ENCODE peak calls at places on chromosomes 6 and 20, in eight cellular contexts. U, A, Y, D, Z, K, O and C are unnamed samples.

GRCh38 chr20:52168116-52168515 is 23.5 kb downstream of the ZFP64 start:
- DNase-seq in U (no peak), A (no peak), Y (no peak), D (no peak), Z (no peak), K (no peak), O (no peak), C (no peak)

GRCh38 chr6:92681401-92681800 is 738.0 kb downstream of the EPHA7 start:
- DNase-seq in U (no peak), A (no peak), Y (no peak), D (no peak), Z (no peak), K (no peak), O (no peak), C (no peak)

GRCh38 chr20:46520976-46521579 is 7.7 kb upstream of the ZNF334 start:
- DNase-seq in U (peak; percentile 38), A (no peak), Y (peak; percentile 44), D (peak; percentile 32), Z (peak; percentile 38), K (no peak), O (no peak), C (peak; percentile 18)

GRCh38 chr6:14881399-14881798 is 364.5 kb upstream of the JARID2 start:
- DNase-seq in U (no peak), A (no peak), Y (no peak), D (no peak), Z (no peak), K (no peak), O (no peak), C (no peak)

GRCh38 chr20:57656252-57656820 is 36.1 kb upstream of the ZBP1 start:
- DNase-seq in U (peak; percentile 24), A (peak; percentile 4), Y (no peak), D (no peak), Z (no peak), K (peak; percentile 61), O (peak; percentile 80), C (no peak)

GRCh38 chr6:27836783-27837635 is 75.2 kb downstream of the OR2B2 start:
- DNase-seq in U (peak; percentile 70), A (peak; percentile 74), Y (peak; percentile 76), D (no peak), Z (peak; percentile 89), K (peak; percentile 77), O (no peak), C (peak; percentile 57)

GRCh38 chr6:12485226-12485764 is 195.1 kb downstream of the EDN1 start:
- DNase-seq in U (no peak), A (no peak), Y (no peak), D (no peak), Z (peak; percentile 84), K (no peak), O (no peak), C (no peak)

GRCh38 chr20:43565758-43566104 is 6.9 kb downstream of the SGK2 start:
- DNase-seq in U (no peak), A (no peak), Y (no peak), D (no peak), Z (no peak), K (no peak), O (no peak), C (no peak)

GRCh38 chr6:144008501-144009245 is 614 bp upstream of the PLAGL1 start:
- DNase-seq in U (peak; percentile 32), A (no peak), Y (no peak), D (no peak), Z (peak; percentile 9), K (no peak), O (no peak), C (no peak)

DNA sequence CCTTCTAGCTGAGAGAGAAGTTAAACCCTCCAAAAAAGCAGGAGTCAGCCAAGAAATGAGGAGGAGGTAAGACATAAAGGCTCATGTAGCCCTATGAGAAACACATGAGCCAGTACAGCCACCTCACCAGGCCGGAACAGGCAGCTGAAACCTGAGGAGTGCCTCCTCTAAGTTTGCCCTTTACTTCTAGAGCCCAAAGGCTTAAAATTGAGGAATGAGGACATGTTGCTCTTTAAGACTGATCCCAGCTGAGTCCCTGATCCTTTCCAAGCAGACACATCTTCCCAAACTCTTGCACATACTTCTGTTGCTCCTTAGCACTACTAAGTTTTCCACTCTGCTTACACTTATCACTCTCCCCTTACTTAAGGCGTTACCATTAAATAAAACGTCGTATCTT is 123.9 kb downstream of the OGFRL1 start:
- DNase-seq in U (no peak), A (no peak), Y (no peak), D (no peak), Z (no peak), K (no peak), O (no peak), C (no peak)
- H3K27ac ChIP-seq in U (peak overlapping the region; percentile 59), A (peak overlapping the region; percentile 40), Y (no peak overlapping the region), D (no peak overlapping the region), Z (no peak overlapping the region), K (peak overlapping the region; percentile 42), O (no peak overlapping the region), C (peak overlapping the region; percentile 92)

DNA sequence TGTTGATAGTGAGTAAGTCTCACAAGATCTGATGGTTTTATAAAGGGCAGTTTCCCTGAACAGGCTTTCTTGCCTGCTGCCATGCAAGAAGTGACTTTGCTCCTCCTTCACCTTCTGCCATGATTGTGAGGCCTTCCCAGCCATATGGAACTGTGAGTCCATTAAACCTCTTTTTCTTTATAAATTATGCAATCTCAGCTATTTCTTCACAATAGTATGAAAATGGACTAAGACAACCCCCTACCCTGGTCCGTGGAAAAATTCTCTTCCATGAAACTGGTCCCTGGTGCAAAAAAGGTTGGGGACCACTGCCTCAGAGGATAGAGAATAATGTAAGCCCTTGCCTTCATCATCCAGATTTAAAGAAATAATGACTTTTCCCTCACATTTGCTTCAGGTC is 861.3 kb downstream of the QKI start:
- DNase-seq in U (no peak), A (no peak), Y (no peak), D (no peak), Z (no peak), K (no peak), O (no peak), C (no peak)
- H3K27ac ChIP-seq in U (no peak overlapping the region), A (no peak overlapping the region), Y (no peak overlapping the region), D (no peak overlapping the region), Z (no peak overlapping the region), K (no peak overlapping the region), O (no peak overlapping the region), C (no peak overlapping the region)

GRCh38 chr6:291697-292505 is at the start of gene DUSP22:
- DNase-seq in U (peak; percentile 91), A (peak; percentile 87), Y (peak; percentile 45), D (peak; percentile 41), Z (peak; percentile 76), K (peak; percentile 93), O (peak; percentile 96), C (peak; percentile 57)

GRCh38 chr6:288861-289260 is 3.4 kb upstream of the DUSP22 start:
- DNase-seq in U (no peak), A (no peak), Y (no peak), D (no peak), Z (no peak), K (no peak), O (no peak), C (no peak)

GRCh38 chr6:292506-293184 is 358 bp downstream of the DUSP22 start:
- DNase-seq in U (peak; percentile 88), A (peak; percentile 90), Y (no peak), D (no peak), Z (peak; percentile 47), K (peak; percentile 85), O (peak; percentile 91), C (no peak)

GRCh38 chr6:291148-291696 is 1.1 kb upstream of the DUSP22 start:
- DNase-seq in U (no peak), A (no peak), Y (no peak), D (no peak), Z (peak; percentile 83), K (no peak), O (no peak), C (peak; percentile 60)

GRCh38 chr6:290111-290932 is 2.0 kb upstream of the DUSP22 start:
- DNase-seq in U (no peak), A (peak; percentile 68), Y (no peak), D (no peak), Z (no peak), K (no peak), O (no peak), C (no peak)
- H3K27ac ChIP-seq in U (no peak overlapping the region), A (no peak overlapping the region), Y (no peak overlapping the region), D (no peak overlapping the region), Z (no peak overlapping the region), K (no peak overlapping the region), O (no peak overlapping the region), C (peak overlapping the region; percentile 96)

DNA sequence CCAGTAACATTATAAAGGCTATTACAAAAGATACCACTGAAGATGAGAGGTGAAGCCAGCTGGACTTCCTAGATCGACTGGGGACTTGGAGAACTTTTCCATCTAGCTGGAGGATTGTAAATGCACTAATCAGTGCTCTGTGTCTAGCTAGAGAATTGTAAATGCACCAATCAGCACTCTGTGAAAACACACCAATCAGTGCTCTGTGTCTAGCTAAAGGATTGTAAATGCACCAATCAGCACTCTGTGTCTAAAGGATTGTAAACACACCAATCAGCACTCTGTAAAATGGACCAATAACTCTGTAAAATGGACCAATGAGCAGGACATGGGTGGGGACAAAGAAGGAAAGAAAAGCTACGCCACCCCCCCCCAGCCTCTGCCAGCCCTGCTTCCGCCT is 13.6 kb upstream of the RPS10 start:
- DNase-seq in U (no peak), A (no peak), Y (no peak), D (no peak), Z (no peak), K (no peak), O (no peak), C (no peak)
- H3K27ac ChIP-seq in U (no peak overlapping the region), A (no peak overlapping the region), Y (no peak overlapping the region), D (no peak overlapping the region), Z (no peak overlapping the region), K (no peak overlapping the region), O (no peak overlapping the region), C (no peak overlapping the region)

DNA sequence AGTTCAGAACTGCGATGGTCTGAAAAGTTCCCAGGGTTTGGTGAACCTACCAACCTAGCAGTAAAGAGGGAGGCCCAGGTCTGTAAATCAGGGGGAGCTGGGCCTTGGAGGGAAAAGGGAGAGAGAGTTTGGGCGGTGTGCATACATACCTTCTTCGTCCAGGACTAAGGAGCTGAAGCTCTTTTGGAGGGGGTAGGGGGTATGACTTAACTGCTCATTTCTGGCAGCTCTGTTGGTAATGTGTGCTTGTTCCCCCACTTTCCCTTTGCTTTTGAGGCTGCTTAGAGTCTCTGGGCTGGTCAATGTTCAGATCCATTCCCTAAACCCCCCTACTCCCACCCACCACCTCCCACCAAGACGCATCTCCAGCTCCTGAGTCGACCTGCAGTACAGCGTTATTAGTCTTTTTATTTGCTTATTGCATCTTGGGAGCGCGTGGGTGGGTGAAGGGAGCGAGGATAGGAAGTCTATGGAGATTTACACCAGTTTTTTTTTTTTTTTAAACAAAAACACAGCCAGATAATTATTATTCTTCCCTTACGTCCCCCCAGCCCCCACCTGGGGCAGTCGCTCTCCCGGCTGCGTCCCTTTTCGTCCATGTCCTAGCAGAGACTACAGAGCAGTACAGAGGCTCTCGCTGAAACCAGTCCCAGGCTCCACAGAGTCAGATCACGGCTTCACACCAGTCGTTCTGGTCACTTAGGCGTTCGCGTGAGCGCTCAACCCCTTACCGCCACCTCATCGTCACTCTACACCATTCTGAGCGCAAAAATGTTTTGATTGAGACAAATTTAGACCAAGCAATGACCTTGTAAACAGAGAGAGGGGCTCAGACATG is 894 bp upstream of the PRRT1 start:
- DNase-seq in U (no peak), A (no peak), Y (no peak), D (no peak), Z (peak; percentile 29), K (no peak), O (no peak), C (no peak)
- H3K27ac ChIP-seq in U (peak overlapping the region; percentile 80), A (peak overlapping the region; percentile 80), Y (peak overlapping the region; percentile 98), D (peak overlapping the region; percentile 68), Z (no peak overlapping the region), K (peak overlapping the region; percentile 96), O (peak overlapping the region; percentile 88), C (peak overlapping the region; percentile 58)

GRCh38 chr6:137261393-137262154 is 42.4 kb upstream of the IFNGR1 start:
- DNase-seq in U (no peak), A (no peak), Y (no peak), D (peak; percentile 34), Z (peak; percentile 73), K (no peak), O (no peak), C (peak; percentile 39)
- H3K27ac ChIP-seq in U (peak overlapping the region; percentile 57), A (peak overlapping the region; percentile 36), Y (no peak overlapping the region), D (no peak overlapping the region), Z (no peak overlapping the region), K (peak overlapping the region; percentile 12), O (peak overlapping the region; percentile 55), C (peak overlapping the region; percentile 29)